ENCODE peak calls at places on chromosomes 12 and 14, in eight cellular contexts. M is A549; Z is GM19239; K is right lobe of liver; A is left lung; G is CD4-positive, alpha-beta T cell; F is AG08396; Y is smooth muscle cell of the brain vasculature. E is an unnamed sample.
A peak's percentile ranks its signal among the peaks of the same experiment; 100 is the strongest.

GRCh38 chr12:34033628-34034296 is 11.5 kb downstream of the ALG10 start:
- DNase-seq in F (no peak), G (no peak), Z (no peak), K (no peak), A (no peak), M (no peak), Y (no peak), E (peak; percentile 5)

GRCh38 chr14:74979442-74980397 is 23.0 kb upstream of the EIF2B2 start:
- DNase-seq in A (no peak), G (no peak), M (no peak), K (no peak), F (peak; percentile 6), Z (no peak), Y (no peak), E (peak; percentile 24)

GRCh38 chr14:59454131-59454530 is 11.0 kb downstream of the GPR135 start:
- DNase-seq in M (no peak), Y (no peak), Z (no peak), F (peak; percentile 79), G (no peak), A (no peak), K (no peak), E (no peak)

GRCh38 chr14:95502381-95502950 is 14.0 kb downstream of the SYNE3 start:
- DNase-seq in A (no peak), Z (no peak), G (no peak), M (no peak), K (no peak), Y (no peak), F (no peak), E (no peak)

GRCh38 chr12:130031571-130032189 is 127.9 kb upstream of the TMEM132D start:
- DNase-seq in A (peak; percentile 86), F (peak; percentile 28), Y (no peak), Z (peak; percentile 56), M (peak; percentile 61), K (no peak), G (peak; percentile 44), E (peak; percentile 75)

GRCh38 chr12:75638792-75639191 is 127.4 kb upstream of the KRR1 start:
- DNase-seq in Z (no peak), G (no peak), M (no peak), K (no peak), F (no peak), Y (no peak), A (no peak), E (no peak)

GRCh38 chr14:30600907-30601578 is 21.1 kb upstream of the SCFD1 start:
- DNase-seq in Z (no peak), G (no peak), M (no peak), K (no peak), A (no peak), Y (no peak), F (no peak), E (no peak)

GRCh38 chr12:106353178-106353577 is 4.4 kb upstream of the POLR3B start:
- DNase-seq in Y (no peak), F (no peak), G (no peak), M (no peak), Z (no peak), A (no peak), K (no peak), E (no peak)

GRCh38 chr12:107468976-107469375 is 216.6 kb upstream of the PWP1 start:
- DNase-seq in G (no peak), K (no peak), M (no peak), Y (no peak), F (no peak), Z (no peak), A (no peak), E (no peak)

GRCh38 chr12:122886851-122887816 is 8.8 kb downstream of the VPS37B start:
- DNase-seq in G (no peak), Y (no peak), K (no peak), F (no peak), M (peak; percentile 85), A (no peak), Z (no peak), E (peak; percentile 57)

GRCh38 chr12:1670815-1671268 is 20.0 kb upstream of the ADIPOR2 start:
- DNase-seq in M (no peak), K (no peak), F (no peak), A (no peak), Z (no peak), Y (no peak), G (no peak), E (no peak)

GRCh38 chr12:53699673-53700015 is 23.8 kb upstream of the ATP5MC2 start:
- DNase-seq in Y (no peak), G (no peak), A (no peak), Z (no peak), F (no peak), M (no peak), K (no peak), E (no peak)

GRCh38 chr12:71521125-71521524 is 81.5 kb downstream of the LGR5 start:
- DNase-seq in Z (no peak), G (no peak), M (no peak), F (no peak), K (no peak), Y (no peak), A (no peak), E (no peak)

GRCh38 chr12:125089626-125090025 is 24.4 kb downstream of the AACS start:
- DNase-seq in M (no peak), G (no peak), Y (no peak), A (no peak), K (no peak), Z (no peak), F (no peak), E (no peak)

GRCh38 chr14:52131640-52132320 is 62.9 kb upstream of the NID2 start:
- DNase-seq in F (peak; percentile 92), M (peak; percentile 82), Y (peak; percentile 91), A (no peak), Z (no peak), K (no peak), G (peak; percentile 2), E (peak; percentile 67)

GRCh38 chr12:65602579-65603295 is 221.5 kb upstream of the HMGA2 start:
- DNase-seq in Z (peak; percentile 13), M (peak; percentile 87), Y (peak; percentile 91), A (peak; percentile 52), G (no peak), K (peak; percentile 63), F (peak; percentile 86), E (peak; percentile 51)

GRCh38 chr14:22541721-22542120 is 47.3 kb downstream of the DAD1 start:
- DNase-seq in Z (no peak), G (no peak), Y (no peak), A (no peak), K (no peak), F (no peak), M (no peak), E (no peak)

GRCh38 chr12:106766393-106766826 is 8.1 kb upstream of the RIC8B start:
- DNase-seq in K (peak; percentile 81), G (no peak), Y (no peak), Z (no peak), F (no peak), A (no peak), M (no peak), E (no peak)

GRCh38 chr12:96177013-96177412 is 17.2 kb upstream of the ELK3 start:
- DNase-seq in K (no peak), G (peak; percentile 29), Z (no peak), M (no peak), F (peak; percentile 28), A (no peak), Y (no peak), E (no peak)

GRCh38 chr14:74504874-74505617 is 11.5 kb downstream of the ISCA2 start:
- DNase-seq in F (no peak), A (no peak), G (no peak), Z (no peak), Y (no peak), K (no peak), M (no peak), E (peak; percentile 10)

GRCh38 chr14:68141531-68142088 is 322.0 kb downstream of the RAD51B start:
- DNase-seq in Y (no peak), M (no peak), G (no peak), Z (no peak), K (no peak), A (no peak), F (no peak), E (no peak)

GRCh38 chr14:58992935-58993334 is 195.5 kb upstream of the DAAM1 start:
- DNase-seq in A (no peak), Y (no peak), Z (no peak), K (no peak), G (no peak), M (no peak), F (no peak), E (no peak)

GRCh38 chr12:69881771-69882170 is 56.7 kb downstream of the MYRFL start:
- DNase-seq in G (no peak), A (no peak), M (no peak), Y (no peak), K (no peak), Z (no peak), F (no peak), E (no peak)

GRCh38 chr12:92968201-92968813 is 39.2 kb upstream of the EEA1 start:
- DNase-seq in G (no peak), Y (no peak), A (no peak), F (no peak), M (no peak), Z (no peak), K (no peak), E (no peak)

GRCh38 chr12:112813836-112814235 is 22.3 kb downstream of the RPH3A start:
- DNase-seq in A (no peak), K (no peak), Y (no peak), Z (no peak), G (no peak), F (no peak), M (no peak), E (no peak)

GRCh38 chr14:32382704-32383103 is 53.6 kb downstream of the AKAP6 start:
- DNase-seq in Y (no peak), F (no peak), M (no peak), Z (no peak), G (no peak), A (no peak), K (no peak), E (no peak)

GRCh38 chr12:43692064-43692463 is 66.5 kb downstream of the PUS7L start:
- DNase-seq in K (no peak), Z (no peak), M (no peak), Y (no peak), F (peak; percentile 34), G (no peak), A (no peak), E (no peak)

GRCh38 chr14:75885829-75886228 is 96.0 kb downstream of the TGFB3 start:
- DNase-seq in M (no peak), Y (no peak), F (peak; percentile 18), A (no peak), Z (no peak), G (no peak), K (no peak), E (no peak)

GRCh38 chr12:93591137-93591868 is 18.8 kb downstream of the SOCS2 start:
- DNase-seq in M (peak; percentile 80), K (peak; percentile 84), F (peak; percentile 85), A (peak; percentile 91), Z (no peak), G (peak; percentile 11), Y (no peak), E (peak; percentile 66)

GRCh38 chr12:127148318-127148717 is 1118.7 kb upstream of the TMEM132C start:
- DNase-seq in Z (no peak), A (no peak), K (no peak), Y (no peak), F (no peak), G (no peak), M (no peak), E (no peak)

GRCh38 chr12:47391566-47391965 is 311.8 kb upstream of the AMIGO2 start:
- DNase-seq in F (no peak), M (no peak), Z (no peak), G (peak; percentile 37), A (no peak), Y (no peak), K (no peak), E (no peak)